ENCODE peak calls at places on chromosomes 3 and 15, in eight cellular contexts. N is left ventricle myocardium inferior, T is hepatocyte, V is NCI-H1092, I is lung microvascular endothelial cell, H is glutamatergic neuron, X is myocyte, R is neuronal stem cell. P is an unnamed sample.

GRCh38 chr3:150384517-150385212 is 23.4 kb upstream of the TSC22D2 start:
- DNase-seq in N (no peak), T (peak), V (no peak), I (peak), H (peak), X (no peak), R (peak), P (peak)

GRCh38 chr3:182389041-182389815 is 404.1 kb upstream of the ATP11B start:
- DNase-seq in N (no peak), T (peak), V (peak), I (no peak), H (no peak), X (no peak), R (no peak), P (peak)

GRCh38 chr3:78204977-78205376 is 1165.1 kb downstream of the ROBO2 start:
- DNase-seq in N (no peak), T (peak), V (no peak), I (peak), H (no peak), X (no peak), R (no peak), P (no peak)

GRCh38 chr3:28590851-28591250 is 242.2 kb upstream of the AZI2 start:
- DNase-seq in N (no peak), T (no peak), V (no peak), I (no peak), H (no peak), X (peak), R (no peak), P (no peak)

GRCh38 chr3:190345027-190345821 is 23.0 kb upstream of the CLDN1 start:
- DNase-seq in N (peak), T (peak), V (no peak), I (peak), H (no peak), X (peak), R (no peak), P (no peak)

GRCh38 chr15:77009646-77010311 is 14.9 kb downstream of the PSTPIP1 start:
- DNase-seq in N (no peak), T (no peak), V (no peak), I (no peak), H (no peak), X (no peak), R (no peak), P (no peak)

GRCh38 chr15:76340802-76341365 is 4.3 kb downstream of the ISL2 start:
- DNase-seq in N (no peak), T (peak), V (peak), I (no peak), H (peak), X (no peak), R (no peak), P (no peak)

GRCh38 chr3:151743860-151744259 is 10.1 kb downstream of the AADACL2 start:
- DNase-seq in N (no peak), T (no peak), V (no peak), I (no peak), H (no peak), X (no peak), R (no peak), P (no peak)

GRCh38 chr3:63576826-63577225 is 75.6 kb upstream of the SNTN start:
- DNase-seq in N (no peak), T (peak), V (no peak), I (no peak), H (no peak), X (no peak), R (no peak), P (peak)

GRCh38 chr3:197494366-197495058 is 61.3 kb downstream of the BDH1 start:
- DNase-seq in N (no peak), T (no peak), V (no peak), I (peak), H (no peak), X (peak), R (no peak), P (no peak)

GRCh38 chr15:66196565-66196964 is 57.0 kb downstream of the MEGF11 start:
- DNase-seq in N (no peak), T (no peak), V (no peak), I (no peak), H (no peak), X (no peak), R (no peak), P (no peak)

GRCh38 chr3:156449712-156450574 is 105.0 kb downstream of the SSR3 start:
- DNase-seq in N (no peak), T (peak), V (no peak), I (peak), H (no peak), X (peak), R (no peak), P (no peak)

GRCh38 chr3:41276191-41276590 is 76.9 kb downstream of the CTNNB1 start:
- DNase-seq in N (no peak), T (no peak), V (no peak), I (no peak), H (no peak), X (no peak), R (no peak), P (no peak)

GRCh38 chr15:25905140-25905539 is 42.0 kb upstream of the ATP10A start:
- DNase-seq in N (no peak), T (no peak), V (no peak), I (no peak), H (no peak), X (peak), R (no peak), P (no peak)

GRCh38 chr3:13064964-13065363 is 8.3 kb downstream of the IQSEC1 start:
- DNase-seq in N (no peak), T (no peak), V (no peak), I (no peak), H (no peak), X (peak), R (no peak), P (no peak)

GRCh38 chr3:165103616-165104015 is 25.3 kb upstream of the SI start:
- DNase-seq in N (no peak), T (no peak), V (no peak), I (no peak), H (no peak), X (no peak), R (no peak), P (no peak)

GRCh38 chr15:73190189-73190601 is 137.9 kb downstream of the NEO1 start:
- DNase-seq in N (no peak), T (no peak), V (no peak), I (peak), H (no peak), X (peak), R (no peak), P (no peak)

GRCh38 chr3:195098741-195099525 is 172.0 kb downstream of the XXYLT1 start:
- DNase-seq in N (no peak), T (no peak), V (no peak), I (no peak), H (no peak), X (peak), R (no peak), P (no peak)

GRCh38 chr3:141399979-141400971 is 32.0 kb downstream of the ZBTB38 start:
- DNase-seq in N (no peak), T (peak), V (peak), I (peak), H (no peak), X (no peak), R (no peak), P (no peak)

GRCh38 chr3:26712211-26713026 is 89.8 kb downstream of the LRRC3B start:
- DNase-seq in N (no peak), T (peak), V (peak), I (peak), H (no peak), X (peak), R (peak), P (peak)

GRCh38 chr15:29687939-29688884 is 134.1 kb downstream of the TJP1 start:
- DNase-seq in N (no peak), T (no peak), V (no peak), I (no peak), H (peak), X (no peak), R (no peak), P (no peak)

GRCh38 chr15:96334017-96334704 is 3.7 kb downstream of the NR2F2 start:
- DNase-seq in N (no peak), T (no peak), V (no peak), I (peak), H (peak), X (no peak), R (peak), P (no peak)

GRCh38 chr3:139659511-139659910 is 18.3 kb downstream of the NMNAT3 start:
- DNase-seq in N (no peak), T (no peak), V (no peak), I (no peak), H (no peak), X (no peak), R (no peak), P (no peak)

GRCh38 chr15:78067328-78068241 is 9.9 kb downstream of the TBC1D2B start:
- DNase-seq in N (no peak), T (no peak), V (peak), I (peak), H (no peak), X (peak), R (no peak), P (no peak)

GRCh38 chr15:67822537-67823370 is 2.6 kb upstream of the SKOR1 start:
- DNase-seq in N (no peak), T (no peak), V (no peak), I (no peak), H (no peak), X (no peak), R (no peak), P (no peak)

GRCh38 chr3:188439080-188439479 is 285.1 kb downstream of the LPP start:
- DNase-seq in N (no peak), T (no peak), V (no peak), I (peak), H (no peak), X (peak), R (no peak), P (no peak)

GRCh38 chr3:141789281-141789680 is 26.1 kb downstream of the GRK7 start:
- DNase-seq in N (no peak), T (no peak), V (no peak), I (no peak), H (no peak), X (no peak), R (no peak), P (no peak)

GRCh38 chr3:189272500-189273119 is 100.8 kb downstream of the TPRG1 start:
- DNase-seq in N (no peak), T (peak), V (peak), I (no peak), H (no peak), X (no peak), R (peak), P (peak)

GRCh38 chr3:4220050-4220449 is 83.1 kb upstream of the SETMAR start:
- DNase-seq in N (no peak), T (no peak), V (no peak), I (no peak), H (no peak), X (no peak), R (no peak), P (no peak)

GRCh38 chr15:47691896-47692295 is 25.4 kb upstream of the SEMA6D start:
- DNase-seq in N (no peak), T (no peak), V (no peak), I (no peak), H (no peak), X (no peak), R (no peak), P (no peak)

GRCh38 chr3:155283092-155284056 is 10.1 kb downstream of the STRIT1 start:
- DNase-seq in N (no peak), T (no peak), V (no peak), I (no peak), H (no peak), X (no peak), R (no peak), P (no peak)

GRCh38 chr3:159077860-159078259 is 276.0 kb downstream of the MFSD1 start:
- DNase-seq in N (no peak), T (no peak), V (no peak), I (no peak), H (no peak), X (peak), R (no peak), P (no peak)

GRCh38 chr15:69531302-69532027 is 78.8 kb downstream of the RPLP1 start:
- DNase-seq in N (no peak), T (no peak), V (peak), I (no peak), H (no peak), X (no peak), R (no peak), P (no peak)

GRCh38 chr3:123883656-123884257 is 375 bp downstream of the MYLK start:
- DNase-seq in N (no peak), T (peak), V (no peak), I (no peak), H (no peak), X (peak), R (peak), P (no peak)

GRCh38 chr15:47756872-47757271 is 39.6 kb downstream of the SEMA6D start:
- DNase-seq in N (no peak), T (peak), V (no peak), I (peak), H (no peak), X (peak), R (no peak), P (no peak)

P was measured in NCI-H510A.